ENCODE peak calls at places on chromosome 12, in nine cellular contexts. U is HFFc6, Z is psoas muscle, M is cardiac fibroblast, O is choroid plexus epithelial cell, K is fibroblast of pulmonary artery, N is A673, C is nephron progenitor cell, Q is Calu3. R is an unnamed sample.

GRCh38 chr12:96237465-96238077 is 43.4 kb downstream of the ELK3 start:
- DNase-seq in C (no peak), O (peak), N (no peak), U (peak), M (peak), K (peak), Z (peak), Q (peak), R (no peak)

GRCh38 chr12:89848732-89849131 is 140.1 kb upstream of the ATP2B1 start:
- DNase-seq in O (no peak), Z (no peak), Q (no peak), U (no peak), C (no peak), N (no peak), M (no peak), K (no peak), R (no peak)

GRCh38 chr12:123099556-123100192 is 51.2 kb downstream of the PITPNM2 start:
- DNase-seq in Q (no peak), Z (no peak), M (no peak), K (no peak), N (no peak), C (no peak), U (no peak), O (no peak), R (peak)

GRCh38 chr12:28824193-28824846 is 324.8 kb upstream of the FAR2 start:
- DNase-seq in Q (no peak), M (no peak), C (no peak), O (no peak), Z (no peak), N (no peak), K (no peak), U (no peak), R (no peak)

GRCh38 chr12:93315907-93316622 is 61.7 kb upstream of the NUDT4 start:
- DNase-seq in C (no peak), U (no peak), N (no peak), M (no peak), O (no peak), Z (no peak), K (peak), Q (no peak), R (no peak)

GRCh38 chr12:14408208-14408607 is 42.7 kb downstream of the ATF7IP start:
- DNase-seq in U (peak), O (peak), K (peak), M (peak), Z (no peak), N (peak), Q (no peak), C (no peak), R (no peak)

GRCh38 chr12:122975790-122976647 is 975 bp downstream of the OGFOD2 start:
- DNase-seq in Q (no peak), K (no peak), N (no peak), U (no peak), M (no peak), Z (no peak), O (peak), C (peak), R (no peak)

GRCh38 chr12:132506730-132507538 is 17.0 kb downstream of the FBRSL1 start:
- DNase-seq in C (peak), U (peak), M (peak), Q (no peak), N (peak), K (peak), Z (peak), O (peak), R (peak)

GRCh38 chr12:65597527-65597926 is 226.8 kb upstream of the HMGA2 start:
- DNase-seq in U (no peak), N (no peak), O (peak), M (peak), C (no peak), Z (no peak), Q (no peak), K (peak), R (no peak)

GRCh38 chr12:106919910-106920544 is 35.7 kb upstream of the TMEM263 start:
- DNase-seq in N (peak), Q (peak), M (peak), Z (no peak), U (peak), C (peak), K (peak), O (peak), R (no peak)

GRCh38 chr12:113131556-113131955 is 4.0 kb downstream of the RASAL1 start:
- DNase-seq in Z (no peak), O (no peak), N (no peak), Q (peak), M (no peak), U (no peak), C (no peak), K (no peak), R (no peak)

DNA sequence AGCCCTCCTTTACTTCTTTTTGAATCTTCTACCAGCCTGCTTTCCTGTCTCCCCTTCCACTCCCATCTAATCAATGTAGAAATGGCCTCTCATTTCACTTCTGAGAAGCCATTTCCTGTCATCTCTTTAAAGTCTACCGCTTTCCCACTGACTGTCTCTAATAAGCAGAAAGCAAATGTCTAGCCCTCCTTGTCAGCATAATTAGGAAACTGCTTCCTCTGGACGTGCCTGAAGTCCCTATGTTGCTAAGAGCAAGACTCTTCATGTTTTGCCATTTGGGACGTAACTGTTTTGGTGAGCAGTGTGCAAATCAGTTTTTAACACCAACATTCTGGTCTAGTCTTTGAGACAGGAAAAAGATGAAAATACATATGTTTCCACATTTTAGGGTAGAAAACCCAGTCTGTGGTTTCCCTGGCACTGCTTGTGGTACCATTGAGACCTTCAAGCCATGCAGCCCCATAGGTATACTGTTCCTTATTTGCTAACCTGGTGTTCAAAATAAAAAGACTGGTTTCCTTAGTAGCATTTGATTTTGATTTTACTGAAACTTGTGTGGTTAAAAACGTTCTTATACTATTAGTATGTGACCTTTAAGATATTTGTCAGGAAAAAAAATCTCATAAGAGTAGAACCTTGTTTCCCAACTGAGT is 22.1 kb downstream of the IFNG start:
- DNase-seq in C (no peak), K (no peak), N (no peak), O (no peak), Z (no peak), U (no peak), Q (no peak), M (no peak), R (no peak)
- TF ChIP-seq CTCF in C (no peak), K (no peak), N (no peak), O (no peak), Z (no peak), U (no peak), Q (no peak), M (no peak), R (no peak)

GRCh38 chr12:2641209-2641608 is 153.6 kb upstream of the FKBP4 start:
- DNase-seq in Z (no peak), K (peak), Q (peak), O (peak), M (peak), U (peak), C (no peak), N (no peak), R (peak)
- TF ChIP-seq CTCF in Z (no peak), K (peak), Q (no peak), O (peak), M (peak), U (peak), C (no peak), N (peak), R (peak)

GRCh38 chr12:24728366-24728765 is 220.5 kb downstream of the BCAT1 start:
- DNase-seq in O (peak), K (peak), C (no peak), U (peak), Z (no peak), Q (no peak), N (peak), M (peak), R (no peak)
- TF ChIP-seq CTCF in O (peak), K (peak), C (peak), U (peak), Z (no peak), Q (peak), N (peak), M (peak), R (peak)

DNA sequence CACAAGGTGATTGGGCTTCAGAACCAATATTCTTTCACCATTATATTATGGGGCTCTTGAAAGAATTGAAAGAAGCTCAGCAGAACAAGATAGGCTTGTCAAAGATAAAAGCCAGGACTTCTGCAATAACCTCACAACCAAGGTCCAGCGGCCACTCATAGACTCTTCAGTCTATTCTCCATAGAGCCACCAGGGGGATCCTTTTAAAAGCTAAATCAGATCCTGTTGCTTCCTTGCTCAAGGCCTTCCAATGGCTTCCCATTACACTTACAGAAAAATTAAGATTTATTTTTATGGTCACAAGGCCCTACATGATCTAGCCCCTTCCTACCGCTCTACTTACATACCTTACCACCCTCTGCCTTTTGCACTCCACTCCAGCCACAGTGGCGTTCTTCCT is 169.6 kb downstream of the C12orf42 start:
- DNase-seq in Q (no peak), C (peak), N (peak), U (no peak), K (no peak), Z (no peak), O (no peak), M (no peak), R (no peak)
- TF ChIP-seq CTCF in Q (no peak), C (peak), N (peak), U (peak), K (no peak), Z (no peak), O (no peak), M (no peak), R (peak)

GRCh38 chr12:6613776-6614512 is 6.8 kb upstream of the CHD4 start:
- DNase-seq in Z (peak), M (peak), Q (peak), U (peak), K (peak), C (peak), O (peak), N (peak), R (peak)
- TF ChIP-seq CTCF in Z (peak), M (no peak), Q (no peak), U (no peak), K (peak), C (no peak), O (peak), N (peak), R (no peak)

DNA sequence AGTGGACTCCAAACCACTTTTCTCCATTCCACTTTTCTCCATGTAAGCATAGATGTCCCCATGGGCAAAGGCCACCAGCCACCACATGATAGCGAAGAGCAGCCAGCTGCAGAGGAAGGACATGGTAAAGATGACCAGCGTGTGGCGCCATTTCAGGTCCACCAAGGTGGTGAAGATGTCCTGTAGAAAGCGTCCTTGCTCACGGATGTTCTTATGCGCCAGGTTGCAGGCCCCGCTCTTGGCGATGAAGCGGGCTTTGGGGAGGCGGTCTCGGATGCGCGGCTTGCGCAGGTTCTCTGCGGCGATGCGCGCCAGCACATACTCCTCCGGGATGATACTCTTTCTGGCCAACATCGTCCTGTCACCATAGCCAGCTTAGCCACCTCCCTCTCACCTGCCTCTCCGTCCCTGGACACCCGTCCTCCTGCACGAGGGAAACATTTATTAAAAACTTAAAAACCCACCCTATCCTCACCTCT is 1.2 kb downstream of the KCNJ8 start:
- DNase-seq in K (peak), Z (peak), M (peak), O (peak), Q (no peak), U (no peak), C (peak), N (peak), R (peak)
- TF ChIP-seq CTCF in K (peak), Z (no peak), M (peak), O (peak), Q (no peak), U (peak), C (peak), N (peak), R (no peak)

DNA sequence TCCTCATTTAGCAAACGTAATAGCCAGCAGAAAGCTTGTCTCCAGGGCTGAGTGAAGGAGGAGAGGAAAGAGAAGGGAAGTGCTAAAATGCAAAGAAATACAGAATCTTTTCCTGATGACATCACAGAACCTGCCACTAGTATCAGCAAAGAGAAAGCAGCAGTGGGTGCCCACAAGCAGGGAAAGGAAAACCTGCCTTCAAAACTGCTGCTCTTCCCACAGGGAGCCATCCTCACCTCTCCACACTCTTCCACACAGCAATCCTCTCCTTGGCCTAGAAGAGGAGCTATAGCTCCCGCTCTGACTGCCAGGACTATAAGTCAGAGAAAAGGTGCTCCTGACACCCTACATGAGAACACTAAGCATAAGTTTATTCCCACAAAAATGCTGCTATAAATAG is 11.3 kb downstream of the MED13L start:
- DNase-seq in M (peak), N (peak), O (peak), Q (no peak), K (no peak), Z (no peak), C (no peak), U (peak), R (no peak)
- TF ChIP-seq CTCF in M (peak), N (peak), O (peak), Q (no peak), K (peak), Z (peak), C (no peak), U (no peak), R (no peak)